ENCODE peak calls at places on chromosomes 4 and X, in eight cellular contexts. N is fibroblast of lung; R is natural killer cell treated with Interleukin-12 subunit alpha and Interleukin-12 subunit beta and Interleukin-15 and Interleukin-18, amount 100 ng/mL, for 72 hours; T is activated CD4-positive, alpha-beta T cell treated with anti-CD3 and anti-CD28 coated beads, Interleukin-2, amount 10 ng/mL, durations not matched to agents 7 days and 5 days; K is memory B cell; S is A549; F is T-helper 2 cell; L is CD8-positive, alpha-beta T cell. O is an unnamed sample.

GRCh38 chr4:124902111-124902510 is 189.6 kb upstream of the ANKRD50 start:
- DNase-seq in N (no peak), R (no peak), T (no peak), K (no peak), S (no peak), F (no peak), L (no peak), O (no peak)

GRCh38 chr4:140252144-140252741 is 98.3 kb upstream of the MAML3 start:
- DNase-seq in N (no peak), R (no peak), T (no peak), K (no peak), S (peak), F (no peak), L (peak), O (no peak)

GRCh38 chr4:128060130-128060619 is 937 bp upstream of the LARP1B start:
- DNase-seq in N (no peak), R (no peak), T (no peak), K (no peak), S (no peak), F (no peak), L (no peak), O (no peak)

GRCh38 chr4:88799900-88800299 is 102.3 kb upstream of the NAP1L5 start:
- DNase-seq in N (no peak), R (no peak), T (no peak), K (no peak), S (no peak), F (no peak), L (no peak), O (no peak)

GRCh38 chrX:37603938-37604409 is 32.5 kb downstream of the LANCL3 start:
- DNase-seq in N (peak), R (no peak), T (no peak), K (no peak), S (no peak), F (no peak), L (no peak), O (no peak)

GRCh38 chrX:106894978-106895452 is 8.1 kb downstream of the RIPPLY1 start:
- DNase-seq in N (peak), R (no peak), T (no peak), K (no peak), S (peak), F (no peak), L (no peak), O (peak)

GRCh38 chr4:162931257-162931648 is 235.4 kb downstream of the NAF1 start:
- DNase-seq in N (no peak), R (no peak), T (no peak), K (no peak), S (no peak), F (no peak), L (no peak), O (no peak)

GRCh38 chrX:126509917-126510316 is 42.7 kb downstream of the DCAF12L1 start:
- DNase-seq in N (no peak), R (no peak), T (no peak), K (no peak), S (no peak), F (no peak), L (no peak), O (no peak)

GRCh38 chr4:53591372-53591892 is at the start of gene LNX1:
- DNase-seq in N (no peak), R (no peak), T (no peak), K (no peak), S (no peak), F (no peak), L (no peak), O (peak)

GRCh38 chr4:1356181-1356998 is 9.4 kb downstream of the UVSSA start:
- DNase-seq in N (peak), R (no peak), T (peak), K (peak), S (peak), F (peak), L (peak), O (no peak)

GRCh38 chr4:121239951-121240350 is 75.8 kb upstream of the TNIP3 start:
- DNase-seq in N (no peak), R (no peak), T (no peak), K (no peak), S (no peak), F (no peak), L (no peak), O (no peak)

GRCh38 chr4:2817701-2818350 is 24.9 kb downstream of the SH3BP2 start:
- DNase-seq in N (no peak), R (no peak), T (no peak), K (no peak), S (no peak), F (no peak), L (peak), O (peak)

GRCh38 chrX:151929131-151929530 is 16.4 kb downstream of the MAGEA4 start:
- DNase-seq in N (no peak), R (no peak), T (no peak), K (no peak), S (no peak), F (no peak), L (no peak), O (no peak)

GRCh38 chrX:33434256-33435092 is 223.1 kb upstream of the DMD start:
- DNase-seq in N (peak), R (no peak), T (peak), K (peak), S (peak), F (no peak), L (peak), O (no peak)

GRCh38 chr4:148515248-148515647 is 73.0 kb upstream of the NR3C2 start:
- DNase-seq in N (peak), R (no peak), T (no peak), K (no peak), S (no peak), F (no peak), L (no peak), O (peak)

GRCh38 chr4:22522706-22523501 is 7.0 kb upstream of the ADGRA3 start:
- DNase-seq in N (no peak), R (no peak), T (no peak), K (no peak), S (no peak), F (no peak), L (no peak), O (no peak)

GRCh38 chrX:70979136-70979762 is 48.4 kb upstream of the SLC7A3 start:
- DNase-seq in N (peak), R (no peak), T (no peak), K (no peak), S (peak), F (no peak), L (no peak), O (no peak)

GRCh38 chr4:93302310-93302709 is 526.2 kb upstream of the ATOH1 start:
- DNase-seq in N (no peak), R (no peak), T (no peak), K (no peak), S (no peak), F (no peak), L (no peak), O (no peak)

GRCh38 chrX:152600853-152601635 is 36.7 kb upstream of the GABRQ start:
- DNase-seq in N (peak), R (no peak), T (no peak), K (no peak), S (no peak), F (no peak), L (no peak), O (no peak)

GRCh38 chr4:88477229-88477860 is 20.4 kb downstream of the HERC5 start:
- DNase-seq in N (no peak), R (no peak), T (no peak), K (no peak), S (no peak), F (no peak), L (no peak), O (no peak)